ENCODE peak calls at places on chromosomes 2 and 18, in seven cellular contexts. N is astrocyte of the spinal cord, S is fibroblast of the aortic adventitia, F is ascending aorta, D is hepatocyte, L is heart right ventricle, R is lower lobe of right lung. K is an unnamed sample.
A peak's percentile ranks its signal among the peaks of the same experiment; 100 is the strongest.

GRCh38 chr2:41896186-41896846 is 151.5 kb upstream of the PKDCC start:
- DNase-seq in D (no peak), N (no peak), R (no peak), F (no peak), L (no peak), S (no peak), K (no peak)

GRCh38 chr18:63318882-63319382 is 637 bp downstream of the BCL2 start:
- DNase-seq in S (peak; percentile 12), L (no peak), N (peak; percentile 41), D (no peak), F (no peak), R (no peak), K (no peak)

GRCh38 chr2:126732682-126733245 is 76.8 kb downstream of the GYPC start:
- DNase-seq in R (no peak), L (no peak), F (no peak), D (no peak), S (no peak), N (no peak), K (no peak)

GRCh38 chr2:222795671-222796357 is 65.0 kb upstream of the ACSL3 start:
- DNase-seq in R (no peak), F (no peak), S (no peak), L (no peak), D (no peak), N (no peak), K (no peak)

GRCh38 chr2:102226612-102227351 is 40.0 kb downstream of the IL1RL2 start:
- DNase-seq in R (no peak), F (no peak), D (no peak), N (peak; percentile 40), S (peak; percentile 16), L (no peak), K (no peak)

GRCh38 chr2:223042704-223043118 is 9.3 kb upstream of the KCNE4 start:
- DNase-seq in L (no peak), F (no peak), S (peak; percentile 49), N (peak; percentile 43), D (no peak), R (no peak), K (no peak)

GRCh38 chr2:191857886-191858285 is 11.0 kb upstream of the CAVIN2 start:
- DNase-seq in R (no peak), F (no peak), L (no peak), S (no peak), D (no peak), N (no peak), K (no peak)

GRCh38 chr2:124301915-124302314 is 276.8 kb downstream of the CNTNAP5 start:
- DNase-seq in S (no peak), R (no peak), L (no peak), D (no peak), N (no peak), F (no peak), K (no peak)

GRCh38 chr2:84925336-84925723 is 19.9 kb downstream of the TMSB10 start:
- DNase-seq in D (no peak), S (no peak), L (no peak), F (no peak), R (no peak), N (no peak), K (no peak)

GRCh38 chr2:12816379-12817306 is 99.9 kb downstream of the TRIB2 start:
- DNase-seq in N (peak; percentile 60), D (no peak), L (no peak), F (no peak), S (peak; percentile 61), R (no peak), K (no peak)

GRCh38 chr2:46858697-46859080 is 56.9 kb downstream of the MCFD2 start:
- DNase-seq in R (no peak), S (peak; percentile 99), L (no peak), F (no peak), D (no peak), N (peak; percentile 82), K (peak; percentile 50)

GRCh38 chr2:226403360-226403759 is 396.3 kb downstream of the IRS1 start:
- DNase-seq in L (no peak), D (no peak), F (no peak), S (no peak), R (no peak), N (peak; percentile 47), K (no peak)

GRCh38 chr2:194002699-194003368 is 1654.2 kb upstream of the SLC39A10 start:
- DNase-seq in D (no peak), N (no peak), L (no peak), S (no peak), R (no peak), F (no peak), K (no peak)

GRCh38 chr18:34918856-34919255 is 122.4 kb upstream of the MAPRE2 start:
- DNase-seq in N (no peak), D (no peak), R (no peak), F (no peak), L (no peak), S (no peak), K (no peak)

GRCh38 chr2:58702302-58702696 is 461.2 kb upstream of the FANCL start:
- DNase-seq in S (no peak), L (no peak), R (no peak), N (peak; percentile 84), F (no peak), D (no peak), K (no peak)

GRCh38 chr2:62270728-62271127 is 74.8 kb downstream of the B3GNT2 start:
- DNase-seq in F (no peak), L (peak; percentile 54), D (peak; percentile 55), N (peak; percentile 30), R (peak; percentile 59), S (peak; percentile 50), K (peak; percentile 47)

GRCh38 chr2:240396623-240397541 is 38.6 kb upstream of the GPC1 start:
- DNase-seq in D (no peak), S (no peak), N (peak; percentile 30), L (no peak), R (peak; percentile 26), F (peak; percentile 54), K (peak; percentile 8)

GRCh38 chr2:132815522-132815921 is 145.5 kb upstream of the LYPD1 start:
- DNase-seq in R (no peak), N (peak; percentile 94), L (no peak), D (no peak), S (peak; percentile 97), F (no peak), K (no peak)

GRCh38 chr18:13877133-13877532 is 38.2 kb downstream of the MC2R start:
- DNase-seq in S (no peak), N (no peak), R (no peak), L (no peak), F (no peak), D (no peak), K (no peak)

DNA sequence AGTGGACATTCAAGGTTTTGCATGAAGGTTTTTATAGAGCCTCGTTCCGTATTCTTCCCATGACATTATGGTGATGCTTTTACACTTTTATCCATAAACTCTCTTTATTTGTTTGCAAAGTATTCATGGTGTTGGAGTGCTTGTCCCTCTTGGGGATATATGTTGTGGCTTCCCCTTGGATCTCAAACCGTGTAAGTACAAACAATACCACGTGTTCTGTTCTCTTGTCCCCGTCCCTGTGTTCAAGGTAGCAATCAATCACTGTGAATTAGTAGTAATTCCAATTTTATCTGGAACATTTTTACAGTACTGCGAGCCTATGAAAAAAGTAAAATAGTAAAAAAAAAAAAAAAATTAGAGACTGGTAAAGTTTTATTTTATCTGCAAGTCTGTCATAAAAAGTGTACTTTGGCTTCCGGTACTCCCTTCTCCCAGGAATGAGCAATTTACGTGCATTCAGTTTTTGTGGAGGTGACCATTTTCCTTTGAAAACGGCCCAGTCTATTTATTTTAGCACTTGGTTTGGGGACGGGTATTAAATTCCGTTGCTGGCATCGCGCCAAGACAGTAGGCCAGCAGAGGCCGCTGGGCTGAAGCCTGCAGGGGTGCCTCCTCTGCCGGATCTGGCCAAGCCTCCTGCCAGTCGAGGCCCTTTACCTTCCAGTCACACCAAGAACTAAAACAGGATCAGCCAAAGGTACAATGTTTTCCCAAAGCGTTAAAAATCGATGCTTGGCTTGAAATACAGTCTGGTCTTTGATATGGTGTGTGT is 175.7 kb downstream of the SOCS6 start:
- DNase-seq in L (peak; percentile 65), N (peak; percentile 62), D (peak; percentile 82), R (peak; percentile 82), F (peak; percentile 79), S (peak; percentile 49), K (peak; percentile 64)
- H3K4me3 ChIP-seq in L (peak overlapping the region; percentile 26), N (peak overlapping the region; percentile 33), D (peak overlapping the region; percentile 6), R (peak overlapping the region; percentile 40), F (peak overlapping the region; percentile 22), S (peak overlapping the region; percentile 59), K (peak overlapping the region; percentile 38)

GRCh38 chr2:65724341-65724740 is 291.9 kb upstream of the SPRED2 start:
- DNase-seq in L (no peak), S (no peak), R (no peak), D (no peak), F (no peak), N (no peak), K (no peak)

GRCh38 chr2:65724752-65725151 is 292.4 kb upstream of the SPRED2 start:
- DNase-seq in D (no peak), R (no peak), S (no peak), N (no peak), L (no peak), F (no peak), K (no peak)

GRCh38 chr2:65722028-65722427 is 289.6 kb upstream of the SPRED2 start:
- DNase-seq in L (peak; percentile 20), N (peak; percentile 45), S (no peak), D (peak; percentile 80), F (no peak), R (no peak), K (peak; percentile 13)
- TF ChIP-seq CTCF in L (peak; percentile 63), N (peak; percentile 52), S (no peak), D (peak; percentile 68), F (peak; percentile 33), R (peak; percentile 23), K (peak; percentile 5)

GRCh38 chr18:6773777-6774176 is 44.3 kb downstream of the ARHGAP28 start:
- DNase-seq in S (no peak), F (no peak), N (no peak), D (no peak), R (no peak), L (no peak), K (no peak)
- H3K4me3 ChIP-seq in S (no peak overlapping the region), F (no peak overlapping the region), N (no peak overlapping the region), D (no peak overlapping the region), R (no peak overlapping the region), L (peak overlapping the region; percentile 19), K (no peak overlapping the region)

GRCh38 chr18:10061566-10061965 is 147.8 kb downstream of the VAPA start:
- DNase-seq in F (no peak), S (no peak), R (no peak), D (no peak), L (no peak), N (no peak), K (no peak)

GRCh38 chr18:10062292-10062940 is 148.6 kb downstream of the VAPA start:
- DNase-seq in R (no peak), D (no peak), L (no peak), N (peak; percentile 14), F (no peak), S (peak; percentile 24), K (no peak)

GRCh38 chr18:10065296-10065695 is 151.5 kb downstream of the VAPA start:
- DNase-seq in R (no peak), S (no peak), D (no peak), N (no peak), L (no peak), F (no peak), K (no peak)

GRCh38 chr18:10062941-10063300 is 149.1 kb downstream of the VAPA start:
- DNase-seq in L (no peak), N (no peak), F (no peak), R (no peak), D (no peak), S (no peak), K (no peak)

DNA sequence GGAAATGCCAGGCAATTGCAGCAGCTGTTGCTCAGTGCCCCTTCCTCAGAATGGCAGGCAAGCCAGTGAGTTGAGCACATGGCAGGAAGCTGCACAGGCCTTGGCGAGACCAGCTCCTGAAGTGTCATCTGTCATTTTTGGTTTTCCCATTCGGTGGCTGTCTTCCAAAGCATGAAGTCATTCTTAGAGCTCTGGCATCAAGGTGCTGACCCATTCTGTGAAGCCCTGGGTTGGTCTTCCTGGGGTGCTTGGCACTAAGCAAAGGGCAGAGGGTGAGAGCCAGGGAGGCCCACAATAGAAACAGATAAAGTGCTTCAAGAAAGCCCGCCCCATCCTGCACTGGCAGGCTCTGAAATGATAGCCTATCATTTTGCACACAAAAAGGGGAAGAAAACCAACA is 150.5 kb downstream of the VAPA start:
- DNase-seq in S (no peak), N (no peak), D (no peak), F (no peak), R (no peak), L (peak; percentile 69), K (no peak)
- TF ChIP-seq CTCF in S (no peak), N (no peak), D (no peak), F (no peak), R (no peak), L (no peak), K (no peak)

K was measured in tibial nerve.